ENCODE peak calls at places on chromosomes 16 and 17, in nine cellular contexts. One of them, this sample, is unnamed.

GRCh38 chr17:50051082-50051576 is 4.8 kb upstream of the ITGA3 start:
- DNase-seq in GM12865: peak; percentile 47
- DNase-seq in cardiac fibroblast: peak; percentile 53
- DNase-seq in lower lobe of right lung: no peak
- DNase-seq in MV-4-11: peak; percentile 54
- DNase-seq in Daoy: peak; percentile 97
- DNase-seq in NCI-H1092 treated with DMSO at 0.1 percent for 48 hours: no peak
- DNase-seq in HCEC 1CT: peak; percentile 83
- DNase-seq in HEK293T: no peak
- DNase-seq in this sample: no peak

GRCh38 chr17:79951361-79952264 is 84.1 kb downstream of the TBC1D16 start:
- DNase-seq in GM12865: no peak
- DNase-seq in cardiac fibroblast: peak; percentile 85
- DNase-seq in lower lobe of right lung: peak; percentile 78
- DNase-seq in MV-4-11: no peak
- DNase-seq in Daoy: no peak
- DNase-seq in NCI-H1092 treated with DMSO at 0.1 percent for 48 hours: peak; percentile 67
- DNase-seq in HCEC 1CT: no peak
- DNase-seq in HEK293T: no peak
- DNase-seq in this sample: no peak

GRCh38 chr17:32516940-32517711 is 30.3 kb downstream of the CDK5R1 start:
- DNase-seq in GM12865: peak; percentile 73
- DNase-seq in cardiac fibroblast: no peak
- DNase-seq in lower lobe of right lung: no peak
- DNase-seq in MV-4-11: peak; percentile 50
- DNase-seq in Daoy: no peak
- DNase-seq in NCI-H1092 treated with DMSO at 0.1 percent for 48 hours: peak; percentile 39
- DNase-seq in HCEC 1CT: no peak
- DNase-seq in HEK293T: no peak
- DNase-seq in this sample: no peak

GRCh38 chr17:4205917-4206316 is 57.9 kb downstream of the ANKFY1 start:
- DNase-seq in GM12865: no peak
- DNase-seq in cardiac fibroblast: no peak
- DNase-seq in lower lobe of right lung: no peak
- DNase-seq in MV-4-11: no peak
- DNase-seq in Daoy: no peak
- DNase-seq in NCI-H1092 treated with DMSO at 0.1 percent for 48 hours: no peak
- DNase-seq in HCEC 1CT: no peak
- DNase-seq in HEK293T: no peak
- DNase-seq in this sample: no peak

GRCh38 chr17:42676424-42677011 is at the start of gene PLEKHH3:
- DNase-seq in GM12865: peak; percentile 43
- DNase-seq in cardiac fibroblast: no peak
- DNase-seq in lower lobe of right lung: no peak
- DNase-seq in MV-4-11: no peak
- DNase-seq in Daoy: peak; percentile 41
- DNase-seq in NCI-H1092 treated with DMSO at 0.1 percent for 48 hours: peak; percentile 73
- DNase-seq in HCEC 1CT: no peak
- DNase-seq in HEK293T: peak; percentile 39
- DNase-seq in this sample: peak; percentile 20

GRCh38 chr16:26454102-26454501 is 612.6 kb upstream of the C16orf82 start:
- DNase-seq in GM12865: no peak
- DNase-seq in cardiac fibroblast: no peak
- DNase-seq in lower lobe of right lung: no peak
- DNase-seq in MV-4-11: peak; percentile 19
- DNase-seq in Daoy: no peak
- DNase-seq in NCI-H1092 treated with DMSO at 0.1 percent for 48 hours: no peak
- DNase-seq in HCEC 1CT: no peak
- DNase-seq in HEK293T: no peak
- DNase-seq in this sample: no peak

GRCh38 chr16:86578499-86579267 is at the start of gene FOXL1:
- DNase-seq in GM12865: no peak
- DNase-seq in cardiac fibroblast: peak; percentile 46
- DNase-seq in lower lobe of right lung: no peak
- DNase-seq in MV-4-11: no peak
- DNase-seq in Daoy: peak; percentile 79
- DNase-seq in NCI-H1092 treated with DMSO at 0.1 percent for 48 hours: no peak
- DNase-seq in HCEC 1CT: peak; percentile 85
- DNase-seq in HEK293T: no peak
- DNase-seq in this sample: no peak

GRCh38 chr17:81064746-81065475 is 30.0 kb downstream of the BAIAP2 start:
- DNase-seq in GM12865: no peak
- DNase-seq in cardiac fibroblast: peak; percentile 77
- DNase-seq in lower lobe of right lung: no peak
- DNase-seq in MV-4-11: no peak
- DNase-seq in Daoy: peak; percentile 84
- DNase-seq in NCI-H1092 treated with DMSO at 0.1 percent for 48 hours: no peak
- DNase-seq in HCEC 1CT: peak; percentile 20
- DNase-seq in HEK293T: no peak
- DNase-seq in this sample: no peak

GRCh38 chr17:5532581-5532980 is 46.2 kb downstream of the MIS12 start:
- DNase-seq in GM12865: no peak
- DNase-seq in cardiac fibroblast: no peak
- DNase-seq in lower lobe of right lung: no peak
- DNase-seq in MV-4-11: no peak
- DNase-seq in Daoy: no peak
- DNase-seq in NCI-H1092 treated with DMSO at 0.1 percent for 48 hours: no peak
- DNase-seq in HCEC 1CT: no peak
- DNase-seq in HEK293T: no peak
- DNase-seq in this sample: no peak

GRCh38 chr17:57919912-57920311 is 35.3 kb downstream of the CUEDC1 start:
- DNase-seq in GM12865: no peak
- DNase-seq in cardiac fibroblast: no peak
- DNase-seq in lower lobe of right lung: no peak
- DNase-seq in MV-4-11: no peak
- DNase-seq in Daoy: no peak
- DNase-seq in NCI-H1092 treated with DMSO at 0.1 percent for 48 hours: no peak
- DNase-seq in HCEC 1CT: no peak
- DNase-seq in HEK293T: no peak
- DNase-seq in this sample: no peak

GRCh38 chr17:49217651-49218413 is 7.3 kb downstream of the ABI3 start:
- DNase-seq in GM12865: peak; percentile 94
- DNase-seq in cardiac fibroblast: no peak
- DNase-seq in lower lobe of right lung: peak; percentile 83
- DNase-seq in MV-4-11: peak; percentile 92
- DNase-seq in Daoy: no peak
- DNase-seq in NCI-H1092 treated with DMSO at 0.1 percent for 48 hours: no peak
- DNase-seq in HCEC 1CT: no peak
- DNase-seq in HEK293T: no peak
- DNase-seq in this sample: no peak

GRCh38 chr16:10297341-10298006 is 88.4 kb upstream of the ATF7IP2 start:
- DNase-seq in GM12865: peak; percentile 96
- DNase-seq in cardiac fibroblast: no peak
- DNase-seq in lower lobe of right lung: peak; percentile 49
- DNase-seq in MV-4-11: peak; percentile 95
- DNase-seq in Daoy: no peak
- DNase-seq in NCI-H1092 treated with DMSO at 0.1 percent for 48 hours: no peak
- DNase-seq in HCEC 1CT: no peak
- DNase-seq in HEK293T: no peak
- DNase-seq in this sample: no peak

GRCh38 chr17:39094607-39095308 is 56.7 kb downstream of the PLXDC1 start:
- DNase-seq in GM12865: no peak
- DNase-seq in cardiac fibroblast: no peak
- DNase-seq in lower lobe of right lung: no peak
- DNase-seq in MV-4-11: peak; percentile 57
- DNase-seq in Daoy: no peak
- DNase-seq in NCI-H1092 treated with DMSO at 0.1 percent for 48 hours: no peak
- DNase-seq in HCEC 1CT: no peak
- DNase-seq in HEK293T: no peak
- DNase-seq in this sample: no peak

GRCh38 chr17:2214887-2215615 is 88.5 kb downstream of the SMG6 start:
- DNase-seq in GM12865: peak; percentile 56
- DNase-seq in cardiac fibroblast: peak; percentile 70
- DNase-seq in lower lobe of right lung: no peak
- DNase-seq in MV-4-11: peak; percentile 26
- DNase-seq in Daoy: peak; percentile 69
- DNase-seq in NCI-H1092 treated with DMSO at 0.1 percent for 48 hours: no peak
- DNase-seq in HCEC 1CT: peak; percentile 62
- DNase-seq in HEK293T: no peak
- DNase-seq in this sample: no peak

GRCh38 chr17:37476431-37477130 is 13.1 kb upstream of the DUSP14 start:
- DNase-seq in GM12865: no peak
- DNase-seq in cardiac fibroblast: peak; percentile 74
- DNase-seq in lower lobe of right lung: no peak
- DNase-seq in MV-4-11: no peak
- DNase-seq in Daoy: no peak
- DNase-seq in NCI-H1092 treated with DMSO at 0.1 percent for 48 hours: no peak
- DNase-seq in HCEC 1CT: peak; percentile 82
- DNase-seq in HEK293T: no peak
- DNase-seq in this sample: no peak

GRCh38 chr17:61205406-61205805 is 194.2 kb upstream of the TBX2 start:
- DNase-seq in GM12865: no peak
- DNase-seq in cardiac fibroblast: no peak
- DNase-seq in lower lobe of right lung: no peak
- DNase-seq in MV-4-11: no peak
- DNase-seq in Daoy: no peak
- DNase-seq in NCI-H1092 treated with DMSO at 0.1 percent for 48 hours: no peak
- DNase-seq in HCEC 1CT: no peak
- DNase-seq in HEK293T: no peak
- DNase-seq in this sample: no peak

GRCh38 chr16:31362476-31363405 is 7.8 kb downstream of the ITGAX start:
- DNase-seq in GM12865: no peak
- DNase-seq in cardiac fibroblast: no peak
- DNase-seq in lower lobe of right lung: no peak
- DNase-seq in MV-4-11: no peak
- DNase-seq in Daoy: no peak
- DNase-seq in NCI-H1092 treated with DMSO at 0.1 percent for 48 hours: no peak
- DNase-seq in HCEC 1CT: no peak
- DNase-seq in HEK293T: no peak
- DNase-seq in this sample: no peak

GRCh38 chr17:1606352-1606985 is 22.2 kb downstream of the SLC43A2 start:
- DNase-seq in GM12865: peak; percentile 64
- DNase-seq in cardiac fibroblast: no peak
- DNase-seq in lower lobe of right lung: no peak
- DNase-seq in MV-4-11: no peak
- DNase-seq in Daoy: no peak
- DNase-seq in NCI-H1092 treated with DMSO at 0.1 percent for 48 hours: peak; percentile 1
- DNase-seq in HCEC 1CT: no peak
- DNase-seq in HEK293T: no peak
- DNase-seq in this sample: no peak

GRCh38 chr17:10984163-10984562 is 146.3 kb upstream of the PIRT start:
- DNase-seq in GM12865: no peak
- DNase-seq in cardiac fibroblast: no peak
- DNase-seq in lower lobe of right lung: no peak
- DNase-seq in MV-4-11: no peak
- DNase-seq in Daoy: no peak
- DNase-seq in NCI-H1092 treated with DMSO at 0.1 percent for 48 hours: no peak
- DNase-seq in HCEC 1CT: no peak
- DNase-seq in HEK293T: no peak
- DNase-seq in this sample: no peak

GRCh38 chr16:13463619-13464018 is 456.3 kb upstream of the ERCC4 start:
- DNase-seq in GM12865: no peak
- DNase-seq in cardiac fibroblast: no peak
- DNase-seq in lower lobe of right lung: no peak
- DNase-seq in MV-4-11: no peak
- DNase-seq in Daoy: no peak
- DNase-seq in NCI-H1092 treated with DMSO at 0.1 percent for 48 hours: no peak
- DNase-seq in HCEC 1CT: no peak
- DNase-seq in HEK293T: no peak
- DNase-seq in this sample: no peak

GRCh38 chr16:88535181-88535856 is 34.9 kb upstream of the ZC3H18 start:
- DNase-seq in GM12865: no peak
- DNase-seq in cardiac fibroblast: no peak
- DNase-seq in lower lobe of right lung: peak; percentile 56
- DNase-seq in MV-4-11: no peak
- DNase-seq in Daoy: no peak
- DNase-seq in NCI-H1092 treated with DMSO at 0.1 percent for 48 hours: no peak
- DNase-seq in HCEC 1CT: no peak
- DNase-seq in HEK293T: no peak
- DNase-seq in this sample: no peak

GRCh38 chr16:17377360-17378324 is 93.1 kb downstream of the XYLT1 start:
- DNase-seq in GM12865: peak; percentile 54
- DNase-seq in cardiac fibroblast: no peak
- DNase-seq in lower lobe of right lung: no peak
- DNase-seq in MV-4-11: peak; percentile 84
- DNase-seq in Daoy: no peak
- DNase-seq in NCI-H1092 treated with DMSO at 0.1 percent for 48 hours: no peak
- DNase-seq in HCEC 1CT: no peak
- DNase-seq in HEK293T: no peak
- DNase-seq in this sample: no peak

GRCh38 chr17:80491478-80492342 is 15.3 kb upstream of the NPTX1 start:
- DNase-seq in GM12865: no peak
- DNase-seq in cardiac fibroblast: no peak
- DNase-seq in lower lobe of right lung: no peak
- DNase-seq in MV-4-11: no peak
- DNase-seq in Daoy: peak; percentile 36
- DNase-seq in NCI-H1092 treated with DMSO at 0.1 percent for 48 hours: no peak
- DNase-seq in HCEC 1CT: no peak
- DNase-seq in HEK293T: no peak
- DNase-seq in this sample: no peak

This sample was measured in NCI-H1417 treated with DMSO at 0.1 percent for 48 hours.